ENCODE peak calls at places on chromosomes 5 and 9, in six cellular contexts. Y is HT-29; H is LHCN-M2; V is stimulated activated CD8-positive, alpha-beta memory T cell treated with anti-CD3 and anti-CD28 coated beads, Interleukin-12 subunit alpha, Interleukin-12 subunit beta, amount 100 ng/mL, for 1 hour; I is NCI-H345; O is amniotic epithelial cell. M is an unnamed sample.

GRCh38 chr5:72517961-72518690 is 10.9 kb upstream of the ZNF366 start:
- DNase-seq in O (no peak), Y (no peak), I (no peak), H (peak), V (no peak), M (no peak)

GRCh38 chr9:91045036-91045435 is 243.4 kb downstream of the SYK start:
- DNase-seq in I (no peak), V (no peak), O (no peak), H (no peak), Y (no peak), M (no peak)

GRCh38 chr5:74490814-74491213 is 149.7 kb downstream of the ENC1 start:
- DNase-seq in V (no peak), I (no peak), H (no peak), O (no peak), Y (no peak), M (no peak)

GRCh38 chr9:127185931-127186781 is 63.7 kb upstream of the ANGPTL2 start:
- DNase-seq in O (peak), I (no peak), Y (no peak), V (no peak), H (peak), M (peak)

GRCh38 chr5:92505145-92505544 is 1075.9 kb downstream of the NR2F1-AS1 start:
- DNase-seq in O (peak), H (peak), Y (no peak), V (no peak), I (no peak), M (no peak)

GRCh38 chr9:122228191-122228905 is 409 bp downstream of the LHX6 start:
- DNase-seq in Y (no peak), O (no peak), I (peak), H (no peak), V (no peak), M (no peak)

GRCh38 chr5:43121565-43122484 is 1.1 kb downstream of the ZNF131 start:
- DNase-seq in H (peak), O (peak), V (no peak), Y (peak), I (no peak), M (peak)

GRCh38 chr5:132812949-132813598 is at the start of gene SOWAHA:
- DNase-seq in H (no peak), Y (no peak), O (no peak), V (no peak), I (peak), M (no peak)

GRCh38 chr9:5626727-5627634 is 1.9 kb upstream of the RIC1 start:
- DNase-seq in Y (peak), O (peak), H (peak), I (peak), V (peak), M (peak)

GRCh38 chr5:117999939-118000549 is 988.3 kb downstream of the DTWD2 start:
- DNase-seq in H (peak), I (no peak), Y (no peak), O (peak), V (no peak), M (no peak)

GRCh38 chr9:92807757-92808725 is 43.4 kb upstream of the BICD2 start:
- DNase-seq in V (no peak), Y (no peak), H (peak), I (no peak), O (no peak), M (no peak)

GRCh38 chr9:134585021-134585561 is 56.5 kb upstream of the COL5A1 start:
- DNase-seq in I (no peak), O (no peak), V (no peak), Y (no peak), H (no peak), M (no peak)

GRCh38 chr5:102536323-102536928 is 37.6 kb upstream of the SLCO6A1 start:
- DNase-seq in I (peak), O (peak), Y (peak), V (no peak), H (peak), M (no peak)

GRCh38 chr9:120413121-120414048 is 166.6 kb downstream of the CDK5RAP2 start:
- DNase-seq in O (no peak), H (no peak), V (no peak), I (peak), Y (no peak), M (peak)

GRCh38 chr9:37929441-37929895 is 25.5 kb upstream of the SLC25A51 start:
- DNase-seq in Y (no peak), H (peak), V (no peak), I (no peak), O (peak), M (no peak)

GRCh38 chr5:74415695-74416102 is 224.8 kb downstream of the ENC1 start:
- DNase-seq in Y (peak), V (no peak), I (no peak), H (no peak), O (peak), M (no peak)

GRCh38 chr9:84773023-84773422 is 103.5 kb downstream of the NTRK2 start:
- DNase-seq in V (no peak), O (no peak), H (no peak), I (no peak), Y (no peak), M (no peak)

GRCh38 chr9:13033959-13034695 is 245.4 kb downstream of the MPDZ start:
- DNase-seq in V (no peak), H (peak), Y (peak), O (peak), I (peak), M (peak)

GRCh38 chr5:154995679-154996078 is 17.9 kb upstream of the KIF4B start:
- DNase-seq in H (no peak), I (no peak), O (no peak), V (no peak), Y (no peak), M (no peak)

GRCh38 chr9:73079326-73079725 is 72.3 kb upstream of the ANXA1 start:
- DNase-seq in I (no peak), Y (peak), O (no peak), H (no peak), V (no peak), M (no peak)